ENCODE peak calls at places on chromosomes 13 and 19, in six cellular contexts. K, A, L, Z, N and R are unnamed samples. For H3K4me1, the result is how much of the 10 kb centered on the place peaks cover.

GRCh38 chr13:110036060-110036459 is 249.7 kb upstream of the IRS2 start:
- DNase-seq in L (no peak), K (no peak), A (no peak), Z (no peak), N (no peak), R (no peak)

GRCh38 chr19:2271516-2272103 is 10.4 kb downstream of the PEAK3 start:
- DNase-seq in L (no peak), N (no peak), A (no peak), Z (no peak), K (peak), R (no peak)

GRCh38 chr19:35006342-35006998 is 6.3 kb downstream of the GRAMD1A start:
- DNase-seq in N (peak), A (no peak), K (peak), L (no peak), Z (peak), R (no peak)

GRCh38 chr13:41465215-41465907 is 8.0 kb downstream of the RGCC start:
- DNase-seq in K (peak), N (no peak), A (no peak), Z (peak), L (peak), R (peak)

GRCh38 chr13:98524391-98524790 is 52.5 kb downstream of the STK24 start:
- DNase-seq in L (no peak), Z (no peak), N (no peak), K (no peak), A (no peak), R (no peak)

GRCh38 chr13:33871207-33872004 is 53.5 kb downstream of the RFC3 start:
- DNase-seq in Z (no peak), N (no peak), K (no peak), L (no peak), A (no peak), R (no peak)

GRCh38 chr13:113441661-113442060 is 11.6 kb downstream of the ADPRHL1 start:
- DNase-seq in A (no peak), N (no peak), L (no peak), K (no peak), Z (no peak), R (no peak)

GRCh38 chr13:113020323-113021080 is 51.5 kb downstream of the MCF2L start:
- DNase-seq in A (no peak), K (no peak), N (no peak), L (no peak), Z (no peak), R (no peak)

GRCh38 chr19:5692785-5693194 is 2.7 kb downstream of the RPL36 start:
- DNase-seq in A (no peak), N (no peak), K (no peak), Z (no peak), L (no peak), R (no peak)

GRCh38 chr19:15402411-15403150 is 16.2 kb downstream of the AKAP8L start:
- DNase-seq in A (no peak), L (no peak), N (no peak), K (no peak), Z (no peak), R (no peak)

GRCh38 chr19:34574704-34575103 is 93.1 kb downstream of the WTIP start:
- DNase-seq in L (no peak), A (no peak), Z (no peak), K (no peak), N (no peak), R (no peak)

GRCh38 chr13:20230913-20231838 is 943 bp downstream of the GJB6 start:
- DNase-seq in K (no peak), N (no peak), A (no peak), L (no peak), Z (no peak), R (no peak)

GRCh38 chr13:109871018-109871370 is 84.6 kb upstream of the IRS2 start:
- DNase-seq in L (no peak), N (no peak), K (no peak), A (no peak), Z (no peak), R (no peak)

GRCh38 chr13:108033800-108034707 is 181.3 kb downstream of the LIG4 start:
- DNase-seq in L (no peak), N (no peak), Z (no peak), K (no peak), A (no peak), R (no peak)

GRCh38 chr13:67299731-67300130 is 69.6 kb upstream of the PCDH9 start:
- DNase-seq in L (no peak), A (no peak), Z (no peak), K (no peak), N (no peak), R (no peak)

GRCh38 chr13:53090507-53090906 is 61.9 kb downstream of the OLFM4 start:
- DNase-seq in L (no peak), K (no peak), N (no peak), A (no peak), Z (no peak), R (no peak)

GRCh38 chr19:43439183-43440063 is 24.7 kb downstream of the TEX101 start:
- DNase-seq in L (no peak), Z (no peak), K (no peak), N (no peak), A (peak), R (no peak)

GRCh38 chr13:20375871-20376270 is 143.8 kb upstream of the GJB6 start:
- DNase-seq in K (no peak), N (no peak), A (no peak), Z (no peak), L (no peak), R (no peak)

GRCh38 chr13:63972328-63972727 is 2556.7 kb upstream of the PCDH20 start:
- DNase-seq in L (no peak), Z (no peak), A (no peak), N (no peak), K (no peak), R (no peak)

GRCh38 chr13:73984201-73984600 is 150.0 kb downstream of the KLF12 start:
- DNase-seq in K (no peak), A (no peak), N (no peak), L (no peak), Z (no peak), R (no peak)

GRCh38 chr13:99995503-99996176 is 14.1 kb downstream of the ZIC2 start:
- DNase-seq in L (no peak), Z (no peak), A (no peak), N (no peak), K (no peak), R (no peak)
- TF ChIP-seq POLR2AphosphoS5 in L (no peak), Z (no peak), A (no peak), N (no peak), K (peak), R (peak)

GRCh38 chr19:18290250-18291018 is 9.0 kb upstream of the JUND start:
- DNase-seq in Z (peak), L (peak), K (peak), N (no peak), A (no peak), R (no peak)
- H3K4me1 ChIP-seq in Z (under half), L (under half), K (under half), N (under half), A (under half), R (under half)

GRCh38 chr19:17248011-17248776 is 2.5 kb upstream of the NR2F6 start:
- DNase-seq in Z (peak), N (no peak), L (no peak), K (peak), A (no peak), R (no peak)
- H3K27ac ChIP-seq in Z (peak), N (peak), L (no peak), K (peak), A (peak), R (no peak)

DNA sequence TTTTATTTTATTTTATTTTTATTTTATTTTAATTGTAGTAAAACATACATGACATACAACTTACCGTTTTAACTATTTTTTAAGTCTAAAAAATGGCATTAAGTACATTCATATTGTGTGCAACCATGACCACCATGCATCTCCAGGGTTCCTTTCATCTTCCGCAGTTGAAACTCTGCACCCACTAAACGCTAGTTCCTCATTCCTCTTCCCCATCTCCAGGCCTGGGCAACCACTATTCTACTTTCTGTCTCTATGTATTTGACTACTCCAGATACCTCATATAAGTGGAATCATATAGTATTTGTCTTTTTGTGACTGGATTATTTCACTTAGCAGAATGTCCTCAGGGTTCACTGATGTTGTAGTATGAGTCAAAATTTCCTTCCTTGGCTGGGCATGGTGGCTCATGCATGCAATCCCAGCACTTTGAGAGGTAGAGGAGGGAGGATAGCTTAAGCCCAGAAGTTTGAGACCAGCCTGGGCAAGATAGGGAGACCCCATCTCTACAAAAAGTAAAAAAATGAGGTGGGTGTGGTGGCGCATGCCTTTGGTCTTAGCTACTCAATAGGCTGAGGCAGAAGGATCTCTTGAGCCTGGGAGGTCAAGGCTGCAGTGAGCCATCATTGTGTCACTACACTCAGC is 55.7 kb upstream of the ZNF507 start:
- DNase-seq in N (no peak), K (no peak), Z (no peak), L (no peak), A (no peak), R (no peak)
- TF ChIP-seq POLR2AphosphoS5 in N (no peak), K (no peak), Z (no peak), L (no peak), A (no peak), R (no peak)

DNA sequence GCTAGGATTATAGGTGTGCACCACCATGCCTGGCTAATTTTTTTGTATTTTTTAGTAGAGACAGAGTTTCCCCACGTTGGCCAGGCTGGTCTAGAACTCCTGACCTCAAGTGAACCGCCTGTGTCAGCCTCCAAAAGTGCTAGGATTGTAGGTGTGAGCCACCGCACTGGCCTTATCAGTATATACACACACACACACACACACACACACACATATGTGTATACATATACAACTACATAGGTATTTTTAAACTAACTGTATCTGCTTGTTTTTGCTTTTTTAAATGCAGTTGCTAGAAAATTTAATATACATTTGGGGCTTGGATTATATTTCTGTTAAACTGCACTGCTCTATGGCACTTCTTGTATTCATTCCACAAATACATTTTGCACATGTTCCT is 3.1 kb downstream of the CARD8 start:
- DNase-seq in K (no peak), A (no peak), Z (no peak), N (no peak), L (no peak), R (no peak)
- H3K4me1 ChIP-seq in K (under half), A (under half), Z (under half), N (under half), L (under half), R (under half)

GRCh38 chr19:29663861-29664752 is 1.2 kb upstream of the PLEKHF1 start:
- DNase-seq in A (no peak), Z (no peak), L (no peak), N (no peak), K (no peak), R (peak)

GRCh38 chr19:29662278-29662603 is 3.0 kb upstream of the PLEKHF1 start:
- DNase-seq in N (no peak), K (no peak), L (no peak), Z (no peak), A (no peak), R (no peak)

GRCh38 chr19:29660835-29661234 is 4.4 kb upstream of the PLEKHF1 start:
- DNase-seq in Z (no peak), L (no peak), N (no peak), K (no peak), A (no peak), R (no peak)

GRCh38 chr19:29664753-29665214 is 477 bp upstream of the PLEKHF1 start:
- DNase-seq in A (no peak), L (no peak), K (no peak), N (no peak), Z (no peak), R (no peak)

DNA sequence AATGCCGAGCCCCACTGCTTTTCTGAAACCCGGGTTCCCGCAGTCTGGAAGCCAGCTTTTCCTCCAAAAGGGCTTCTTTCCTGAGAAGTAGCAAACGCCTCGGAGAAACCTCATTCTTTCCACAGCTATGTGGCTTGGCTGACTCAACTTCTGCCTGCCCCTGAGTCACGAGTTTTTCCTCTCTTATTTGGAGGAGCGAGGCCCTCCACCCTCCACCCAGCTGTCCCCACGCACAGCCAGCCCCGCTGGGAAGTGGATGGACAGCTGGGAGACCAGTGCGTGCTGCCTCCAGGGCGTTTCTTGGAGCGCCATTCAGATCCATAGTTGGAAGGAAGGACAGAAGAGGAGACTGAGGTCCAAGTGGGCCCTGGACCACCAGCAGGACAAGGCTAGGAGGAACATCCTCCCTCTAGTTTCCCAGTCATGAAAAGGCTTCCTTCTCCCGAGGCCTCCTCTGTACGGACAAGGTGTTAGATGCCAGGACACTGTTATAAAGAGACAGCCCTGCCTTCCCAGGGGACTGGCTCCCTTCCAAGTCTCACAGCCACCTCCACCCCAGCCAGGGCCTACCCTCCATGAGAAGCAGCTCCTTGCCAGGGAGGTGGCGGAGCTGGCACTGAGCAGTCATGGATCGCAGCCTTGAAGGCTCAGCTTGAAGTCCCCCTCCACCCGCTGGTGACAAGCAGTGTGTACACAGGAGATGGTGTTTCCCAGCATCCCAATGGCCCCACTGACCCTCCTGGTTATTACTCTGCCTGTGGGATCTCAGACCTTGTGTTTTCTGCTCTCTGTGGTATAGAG is 2.5 kb upstream of the PLEKHF1 start:
- DNase-seq in A (no peak), N (no peak), L (no peak), K (peak), Z (peak), R (peak)
- H3K27ac ChIP-seq in A (peak), N (peak), L (no peak), K (peak), Z (peak), R (peak)

GRCh38 chr19:10043286-10043927 is 30.1 kb downstream of the RDH8 start:
- DNase-seq in L (no peak), N (no peak), Z (no peak), A (no peak), K (no peak), R (no peak)

GRCh38 chr19:10045371-10045770 is 32.1 kb downstream of the RDH8 start:
- DNase-seq in A (no peak), L (no peak), K (no peak), N (no peak), Z (no peak), R (no peak)

GRCh38 chr19:10049626-10050025 is 36.3 kb downstream of the RDH8 start:
- DNase-seq in L (no peak), A (no peak), K (no peak), N (no peak), Z (no peak), R (no peak)

GRCh38 chr19:10044390-10044789 is 31.1 kb downstream of the RDH8 start:
- DNase-seq in N (no peak), K (no peak), A (peak), L (no peak), Z (no peak), R (no peak)
- TF ChIP-seq POLR2AphosphoS5 in N (no peak), K (no peak), A (no peak), L (no peak), Z (no peak), R (no peak)

GRCh38 chr19:45517238-45517637 is 10.0 kb downstream of the VASP start:
- DNase-seq in K (no peak), A (no peak), Z (no peak), L (no peak), N (no peak), R (no peak)
- H3K4me1 ChIP-seq in K (half or more), A (under half), Z (half or more), L (under half), N (under half), R (under half)

DNA sequence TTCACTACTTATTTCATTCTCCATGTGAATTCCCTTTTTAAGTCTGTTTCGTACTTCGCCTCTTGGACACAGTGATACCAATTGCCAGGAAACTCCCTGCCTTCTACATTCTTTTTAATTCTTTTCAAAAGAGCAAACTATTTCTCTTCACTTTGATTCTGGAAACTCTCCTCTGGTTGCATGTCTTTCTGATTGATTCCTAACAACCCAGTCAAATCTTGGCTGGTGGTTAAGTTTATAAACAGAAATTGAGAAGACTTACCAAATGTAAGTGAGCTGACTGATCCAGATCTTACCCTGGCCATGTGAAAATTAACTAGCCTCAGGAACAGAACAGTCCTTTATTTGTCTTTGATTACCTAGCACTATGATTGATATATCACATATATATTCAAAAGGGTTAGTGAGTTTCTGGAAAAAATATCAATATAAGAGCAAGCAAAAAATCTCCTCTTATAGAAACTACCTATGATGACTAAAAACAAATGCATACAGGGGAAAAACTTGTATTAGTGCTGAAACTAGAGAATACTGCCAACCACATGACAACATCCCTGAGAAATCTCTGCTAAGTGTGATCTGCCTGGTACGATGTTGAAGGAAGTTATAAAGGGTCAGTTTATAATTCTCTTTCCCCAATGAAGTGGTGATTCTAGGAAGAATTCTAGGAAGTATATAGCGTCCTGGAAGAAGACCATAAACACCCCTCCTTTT is 152.6 kb upstream of the HTR2A start:
- DNase-seq in N (no peak), K (no peak), Z (no peak), L (no peak), A (no peak), R (no peak)
- H3K27ac ChIP-seq in N (no peak), K (no peak), Z (no peak), L (no peak), A (no peak), R (no peak)